ENCODE peak calls at places on chromosomes 3 and 15, in nine cellular contexts. V is body of pancreas, K is ascending aorta, R is suprapubic skin, U is GM23338, D is neuronal stem cell, G is fibroblast of lung, E is iPS DF 6.9, P is endothelial cell of umbilical vein. C is an unnamed sample.

GRCh38 chr3:143439785-143440184 is 320.2 kb downstream of the CHST2 start:
- DNase-seq in V (no peak), K (no peak), R (no peak), U (no peak), D (no peak), G (no peak), E (no peak), P (no peak), C (no peak)

GRCh38 chr15:77219846-77220245 is 148.9 kb upstream of the TSPAN3 start:
- DNase-seq in V (no peak), K (no peak), R (no peak), U (no peak), D (no peak), G (no peak), E (no peak), P (no peak), C (no peak)

GRCh38 chr3:160097478-160097877 is 108.8 kb downstream of the IL12A start:
- DNase-seq in V (no peak), K (no peak), R (no peak), U (no peak), D (no peak), G (no peak), E (no peak), P (no peak), C (no peak)

GRCh38 chr3:126476166-126476975 is 680 bp upstream of the ZXDC start:
- DNase-seq in V (peak; percentile 72), K (peak; percentile 28), R (peak; percentile 86), U (peak; percentile 78), D (peak; percentile 41), G (no peak), E (no peak), P (peak; percentile 62), C (peak; percentile 42)

GRCh38 chr15:37076543-37076942 is 23.8 kb downstream of the MEIS2 start:
- DNase-seq in V (no peak), K (no peak), R (no peak), U (no peak), D (no peak), G (peak; percentile 74), E (no peak), P (peak; percentile 45), C (no peak)

GRCh38 chr15:48514103-48514817 is 131.2 kb downstream of the FBN1 start:
- DNase-seq in V (no peak), K (no peak), R (no peak), U (no peak), D (no peak), G (no peak), E (no peak), P (no peak), C (no peak)

GRCh38 chr3:156732715-156733114 is 58.3 kb downstream of the TIPARP start:
- DNase-seq in V (no peak), K (no peak), R (no peak), U (no peak), D (no peak), G (no peak), E (no peak), P (no peak), C (no peak)

GRCh38 chr3:170532573-170532972 is 53.3 kb downstream of the SLC7A14 start:
- DNase-seq in V (no peak), K (no peak), R (no peak), U (no peak), D (no peak), G (no peak), E (no peak), P (no peak), C (no peak)

GRCh38 chr15:83871808-83872559 is 218.1 kb downstream of the ADAMTSL3 start:
- DNase-seq in V (peak; percentile 25), K (no peak), R (no peak), U (no peak), D (no peak), G (peak; percentile 57), E (no peak), P (no peak), C (peak; percentile 74)

GRCh38 chr3:170780955-170781354 is 89.0 kb downstream of the RPL22L1 start:
- DNase-seq in V (no peak), K (no peak), R (no peak), U (no peak), D (no peak), G (peak; percentile 18), E (no peak), P (no peak), C (peak; percentile 61)

GRCh38 chr3:126304291-126304690 is 52.9 kb downstream of the KLF15 start:
- DNase-seq in V (no peak), K (no peak), R (no peak), U (no peak), D (no peak), G (no peak), E (no peak), P (no peak), C (peak; percentile 28)

GRCh38 chr3:111338059-111338698 is 203.8 kb upstream of the CD96 start:
- DNase-seq in V (peak; percentile 50), K (no peak), R (no peak), U (peak; percentile 81), D (no peak), G (peak; percentile 89), E (peak; percentile 22), P (peak; percentile 71), C (peak; percentile 66)

GRCh38 chr3:65005481-65005880 is 317.7 kb upstream of the ADAMTS9 start:
- DNase-seq in V (no peak), K (no peak), R (no peak), U (no peak), D (no peak), G (peak; percentile 18), E (no peak), P (no peak), C (no peak)

GRCh38 chr3:139286825-139287224 is 57.0 kb upstream of the MRPS22 start:
- DNase-seq in V (no peak), K (no peak), R (no peak), U (no peak), D (no peak), G (no peak), E (no peak), P (no peak), C (no peak)

GRCh38 chr15:85972805-85973540 is 106.7 kb upstream of the AGBL1 start:
- DNase-seq in V (no peak), K (no peak), R (no peak), U (no peak), D (no peak), G (no peak), E (no peak), P (no peak), C (no peak)

GRCh38 chr3:192566706-192567290 is 160.5 kb downstream of the FGF12 start:
- DNase-seq in V (peak; percentile 83), K (no peak), R (peak; percentile 82), U (peak; percentile 86), D (peak; percentile 56), G (peak; percentile 87), E (peak; percentile 41), P (peak; percentile 72), C (peak; percentile 50)

DNA sequence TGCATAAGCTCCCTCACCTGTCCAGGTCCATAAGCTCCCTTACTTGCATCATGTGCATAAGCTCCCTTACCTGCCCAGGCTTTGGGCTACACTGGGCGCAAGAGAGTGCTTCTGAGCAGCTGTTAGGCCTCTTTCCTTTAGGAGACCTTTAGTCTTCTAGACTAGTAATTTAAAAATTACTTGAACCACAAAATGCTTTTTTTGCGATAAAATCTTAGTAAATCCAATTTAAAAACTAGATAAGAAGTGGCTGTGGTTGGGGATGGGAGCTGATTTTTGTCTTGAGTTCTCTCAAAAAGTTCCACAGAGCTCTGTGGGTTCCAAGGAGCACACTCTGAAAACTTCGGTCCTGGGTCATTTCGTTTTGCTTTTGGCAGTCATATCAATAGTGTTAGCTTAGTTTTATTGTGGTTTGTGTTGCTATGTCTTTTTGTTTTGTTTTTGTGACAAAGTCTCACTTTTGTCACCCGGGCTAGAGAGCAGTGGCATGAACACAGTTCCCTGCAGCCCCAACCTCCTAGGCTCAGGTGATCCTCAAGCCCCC is 6.7 kb downstream of the CEMIP start:
- DNase-seq in V (no peak), K (no peak), R (no peak), U (no peak), D (no peak), G (no peak), E (no peak), P (no peak), C (no peak)
- H3K36me3 ChIP-seq in V (no peaks in the 10 kb centered on the region), K (no peaks in the 10 kb centered on the region), R (no peaks in the 10 kb centered on the region), U (no peaks in the 10 kb centered on the region), D (no peaks in the 10 kb centered on the region), G (peaks cover 6% of the 10 kb centered on the region), E (no peaks in the 10 kb centered on the region), P (no peaks in the 10 kb centered on the region), C (no peaks in the 10 kb centered on the region)

GRCh38 chr3:48934333-48934991 is 15.8 kb downstream of the ARIH2 start:
- DNase-seq in V (no peak), K (no peak), R (no peak), U (no peak), D (no peak), G (no peak), E (no peak), P (no peak), C (no peak)
- H3K36me3 ChIP-seq in V (no peaks in the 10 kb centered on the region), K (peaks cover 13% of the 10 kb centered on the region), R (peaks cover 16% of the 10 kb centered on the region), U (peaks cover 8% of the 10 kb centered on the region), D (peaks cover 77% of the 10 kb centered on the region), G (peaks cover 2% of the 10 kb centered on the region), E (no peaks in the 10 kb centered on the region), P (no peaks in the 10 kb centered on the region), C (peaks cover 7% of the 10 kb centered on the region)

DNA sequence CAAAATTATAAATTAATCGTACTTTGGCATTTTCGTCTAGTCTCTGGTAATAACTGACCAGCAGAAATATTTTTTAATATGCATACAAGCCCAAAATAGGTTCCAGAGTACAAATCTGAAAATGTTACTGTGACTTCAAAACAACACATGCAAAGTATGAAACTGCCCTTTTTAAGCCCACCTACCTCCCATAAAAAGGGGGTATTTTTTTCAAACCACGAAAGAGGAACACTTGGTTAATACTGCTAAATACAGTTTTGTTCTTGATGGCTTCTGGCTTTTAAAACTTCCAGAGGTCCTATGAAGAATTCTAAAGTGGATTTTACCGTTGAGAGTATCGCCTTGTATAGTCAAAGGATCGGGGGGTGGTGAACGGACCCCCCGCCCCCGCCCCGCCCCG is 610.7 kb downstream of the FOXP1 start:
- DNase-seq in V (no peak), K (no peak), R (no peak), U (no peak), D (no peak), G (no peak), E (no peak), P (no peak), C (no peak)
- H3K36me3 ChIP-seq in V (peaks cover 21% of the 10 kb centered on the region), K (peaks cover 49% of the 10 kb centered on the region), R (peaks cover 55% of the 10 kb centered on the region), U (peaks cover 4% of the 10 kb centered on the region), D (peaks cover 95% of the 10 kb centered on the region), G (peaks cover 19% of the 10 kb centered on the region), E (no peaks in the 10 kb centered on the region), P (peaks cover 39% of the 10 kb centered on the region), C (peaks cover 28% of the 10 kb centered on the region)

GRCh38 chr15:59680346-59680745 is 8.8 kb downstream of the BNIP2 start:
- DNase-seq in V (no peak), K (no peak), R (no peak), U (no peak), D (no peak), G (no peak), E (no peak), P (no peak), C (no peak)

GRCh38 chr15:59678620-59679019 is 10.5 kb downstream of the BNIP2 start:
- DNase-seq in V (no peak), K (no peak), R (no peak), U (no peak), D (no peak), G (no peak), E (no peak), P (peak; percentile 81), C (no peak)

GRCh38 chr15:59676565-59676964 is 12.6 kb downstream of the BNIP2 start:
- DNase-seq in V (no peak), K (no peak), R (no peak), U (no peak), D (no peak), G (no peak), E (no peak), P (no peak), C (no peak)

GRCh38 chr15:59678171-59678570 is 10.9 kb downstream of the BNIP2 start:
- DNase-seq in V (no peak), K (no peak), R (no peak), U (no peak), D (no peak), G (no peak), E (no peak), P (no peak), C (no peak)

GRCh38 chr15:59680870-59681269 is 8.2 kb downstream of the BNIP2 start:
- DNase-seq in V (no peak), K (no peak), R (no peak), U (no peak), D (no peak), G (no peak), E (no peak), P (no peak), C (no peak)
- H3K36me3 ChIP-seq in V (peaks cover 48% of the 10 kb centered on the region), K (peaks cover 45% of the 10 kb centered on the region), R (peaks cover 67% of the 10 kb centered on the region), U (peaks cover 43% of the 10 kb centered on the region), D (peaks cover 95% of the 10 kb centered on the region), G (peaks cover 12% of the 10 kb centered on the region), E (peaks cover 6% of the 10 kb centered on the region), P (peaks cover 28% of the 10 kb centered on the region), C (peaks cover 52% of the 10 kb centered on the region)

C was measured in mammary epithelial cell.